ENCODE peak calls at places on chromosomes 13 and 19, in five cellular contexts. One of them, this sample, is unnamed.

GRCh38 chr19:46378268-46378667 is 31.4 kb downstream of the PPP5C start:
- DNase-seq in mesendoderm: no peak
- DNase-seq in neuronal stem cell: no peak
- DNase-seq in H9: no peak
- DNase-seq in mesenchymal stem cell: peak
- DNase-seq in this sample: peak

GRCh38 chr13:75702476-75702875 is 66.3 kb downstream of the LMO7 start:
- DNase-seq in mesendoderm: no peak
- DNase-seq in neuronal stem cell: no peak
- DNase-seq in H9: no peak
- DNase-seq in mesenchymal stem cell: no peak
- DNase-seq in this sample: no peak

GRCh38 chr19:18020212-18021067 is 12.5 kb downstream of the ARRDC2 start:
- DNase-seq in mesendoderm: no peak
- DNase-seq in neuronal stem cell: no peak
- DNase-seq in H9: no peak
- DNase-seq in mesenchymal stem cell: peak
- DNase-seq in this sample: peak

GRCh38 chr13:100491164-100491847 is 97.3 kb downstream of the GGACT start:
- DNase-seq in mesendoderm: no peak
- DNase-seq in neuronal stem cell: no peak
- DNase-seq in H9: no peak
- DNase-seq in mesenchymal stem cell: peak
- DNase-seq in this sample: peak

GRCh38 chr19:34766386-34766785 is 6.6 kb downstream of the ZNF599 start:
- DNase-seq in mesendoderm: no peak
- DNase-seq in neuronal stem cell: no peak
- DNase-seq in H9: no peak
- DNase-seq in mesenchymal stem cell: no peak
- DNase-seq in this sample: peak

GRCh38 chr19:51691122-51692064 is 1.7 kb upstream of the SPACA6 start:
- DNase-seq in mesendoderm: peak
- DNase-seq in neuronal stem cell: no peak
- DNase-seq in H9: no peak
- DNase-seq in mesenchymal stem cell: peak
- DNase-seq in this sample: peak

GRCh38 chr13:98181106-98181815 is 4.2 kb upstream of the RNF113B start:
- DNase-seq in mesendoderm: no peak
- DNase-seq in neuronal stem cell: no peak
- DNase-seq in H9: no peak
- DNase-seq in mesenchymal stem cell: no peak
- DNase-seq in this sample: no peak

GRCh38 chr19:1872807-1873523 is 9.6 kb upstream of the KLF16 start:
- DNase-seq in mesendoderm: no peak
- DNase-seq in neuronal stem cell: no peak
- DNase-seq in H9: no peak
- DNase-seq in mesenchymal stem cell: no peak
- DNase-seq in this sample: no peak

GRCh38 chr13:79782541-79783216 is 301.7 kb downstream of the NDFIP2 start:
- DNase-seq in mesendoderm: peak
- DNase-seq in neuronal stem cell: peak
- DNase-seq in H9: peak
- DNase-seq in mesenchymal stem cell: peak
- DNase-seq in this sample: peak

DNA sequence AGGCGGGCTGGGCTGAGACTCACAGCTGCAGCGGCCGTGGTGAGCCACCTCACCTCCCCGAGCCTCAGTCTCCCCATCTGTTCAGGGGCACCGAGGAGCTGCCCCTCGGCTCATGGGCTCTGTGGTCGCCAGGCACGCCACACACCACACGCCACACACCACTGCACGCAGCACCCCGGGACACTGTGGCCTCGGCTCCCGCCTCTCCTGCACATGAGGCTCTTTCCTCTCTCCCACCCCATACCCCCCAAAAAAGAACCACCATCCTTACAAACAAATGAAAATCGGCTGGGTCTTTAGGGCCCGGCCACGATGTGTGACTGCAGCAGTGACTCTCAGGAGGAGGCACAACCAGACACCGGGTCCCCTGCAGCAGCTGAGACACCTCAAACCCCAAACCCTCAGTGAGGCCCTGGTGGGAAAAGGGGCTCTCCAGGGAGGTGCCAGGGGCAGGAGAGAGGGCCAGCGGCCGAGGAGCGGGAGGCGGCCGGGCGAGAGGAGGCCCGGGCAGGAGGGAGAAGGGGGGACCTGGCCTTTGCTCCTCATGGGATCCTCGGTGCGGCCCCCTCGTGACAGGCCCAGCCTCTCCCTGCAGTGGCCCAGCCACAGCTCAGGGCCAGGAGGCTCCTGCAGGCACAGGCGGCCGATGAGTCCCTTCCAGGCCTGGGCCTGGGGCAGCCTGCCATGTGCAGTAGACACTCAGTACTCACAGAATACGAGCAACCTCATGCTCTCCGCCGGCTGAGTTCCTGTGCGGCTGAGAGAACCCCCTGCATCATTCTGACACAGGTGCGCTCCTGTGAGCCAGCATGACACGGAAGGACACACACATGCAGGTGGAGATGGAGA is 66.3 kb downstream of the RASA3 start:
- DNase-seq in mesendoderm: no peak
- DNase-seq in neuronal stem cell: no peak
- DNase-seq in H9: no peak
- DNase-seq in mesenchymal stem cell: no peak
- DNase-seq in this sample: no peak
- H2BK15ac ChIP-seq in mesendoderm: no peak
- H2BK15ac ChIP-seq in neuronal stem cell: peak
- H2BK15ac ChIP-seq in H9: no peak
- H2BK15ac ChIP-seq in mesenchymal stem cell: peak
- H2BK15ac ChIP-seq in this sample: peak

GRCh38 chr13:51221108-51221507 is 1.1 kb upstream of the FAM124A start:
- DNase-seq in mesendoderm: no peak
- DNase-seq in neuronal stem cell: no peak
- DNase-seq in H9: no peak
- DNase-seq in mesenchymal stem cell: no peak
- DNase-seq in this sample: no peak

GRCh38 chr13:51218691-51219090 is 3.5 kb upstream of the FAM124A start:
- DNase-seq in mesendoderm: no peak
- DNase-seq in neuronal stem cell: no peak
- DNase-seq in H9: no peak
- DNase-seq in mesenchymal stem cell: no peak
- DNase-seq in this sample: no peak

GRCh38 chr13:51222510-51223283 is 499 bp downstream of the FAM124A start:
- DNase-seq in mesendoderm: peak
- DNase-seq in neuronal stem cell: peak
- DNase-seq in H9: no peak
- DNase-seq in mesenchymal stem cell: peak
- DNase-seq in this sample: no peak

GRCh38 chr13:51221674-51222509 is at the start of gene FAM124A:
- DNase-seq in mesendoderm: peak
- DNase-seq in neuronal stem cell: peak
- DNase-seq in H9: no peak
- DNase-seq in mesenchymal stem cell: peak
- DNase-seq in this sample: peak

GRCh38 chr13:51220706-51221105 is 1.5 kb upstream of the FAM124A start:
- DNase-seq in mesendoderm: no peak
- DNase-seq in neuronal stem cell: no peak
- DNase-seq in H9: no peak
- DNase-seq in mesenchymal stem cell: no peak
- DNase-seq in this sample: no peak
- H2BK15ac ChIP-seq in mesendoderm: no peak
- H2BK15ac ChIP-seq in neuronal stem cell: no peak
- H2BK15ac ChIP-seq in H9: no peak
- H2BK15ac ChIP-seq in mesenchymal stem cell: no peak
- H2BK15ac ChIP-seq in this sample: no peak

DNA sequence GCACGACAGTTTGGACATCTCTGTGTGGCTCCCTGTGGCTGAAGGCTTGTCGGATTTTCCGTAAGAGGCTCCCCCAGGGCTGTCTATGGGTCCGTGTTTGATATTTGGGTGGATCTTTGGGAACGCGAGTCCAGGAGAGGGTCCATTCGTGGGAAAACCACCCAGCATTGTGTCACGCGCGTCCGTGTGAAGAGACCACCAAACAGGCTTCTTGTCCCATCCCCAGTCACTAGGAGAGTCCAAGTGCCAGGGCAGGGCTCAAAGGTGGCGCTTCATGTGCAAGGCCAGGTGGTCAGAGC is 2.4 kb downstream of the KLF1 start:
- DNase-seq in mesendoderm: no peak
- DNase-seq in neuronal stem cell: no peak
- DNase-seq in H9: no peak
- DNase-seq in mesenchymal stem cell: no peak
- DNase-seq in this sample: no peak
- H2BK15ac ChIP-seq in mesendoderm: no peak
- H2BK15ac ChIP-seq in neuronal stem cell: no peak
- H2BK15ac ChIP-seq in H9: no peak
- H2BK15ac ChIP-seq in mesenchymal stem cell: no peak
- H2BK15ac ChIP-seq in this sample: no peak

GRCh38 chr19:50312967-50313811 is 16.0 kb downstream of the KCNC3 start:
- DNase-seq in mesendoderm: no peak
- DNase-seq in neuronal stem cell: no peak
- DNase-seq in H9: no peak
- DNase-seq in mesenchymal stem cell: no peak
- DNase-seq in this sample: no peak
- H2BK15ac ChIP-seq in mesendoderm: no peak
- H2BK15ac ChIP-seq in neuronal stem cell: no peak
- H2BK15ac ChIP-seq in H9: no peak
- H2BK15ac ChIP-seq in mesenchymal stem cell: no peak
- H2BK15ac ChIP-seq in this sample: no peak

GRCh38 chr19:49116544-49116943 is 2.4 kb downstream of the LIN7B start:
- DNase-seq in mesendoderm: no peak
- DNase-seq in neuronal stem cell: no peak
- DNase-seq in H9: no peak
- DNase-seq in mesenchymal stem cell: no peak
- DNase-seq in this sample: no peak

GRCh38 chr19:49120325-49120683 is 960 bp downstream of the PPFIA3 start:
- DNase-seq in mesendoderm: no peak
- DNase-seq in neuronal stem cell: no peak
- DNase-seq in H9: no peak
- DNase-seq in mesenchymal stem cell: no peak
- DNase-seq in this sample: no peak

GRCh38 chr19:49118565-49119410 is at the start of gene C19orf73:
- DNase-seq in mesendoderm: peak
- DNase-seq in neuronal stem cell: peak
- DNase-seq in H9: peak
- DNase-seq in mesenchymal stem cell: peak
- DNase-seq in this sample: peak

GRCh38 chr19:49119411-49120324 is at the start of gene PPFIA3:
- DNase-seq in mesendoderm: peak
- DNase-seq in neuronal stem cell: peak
- DNase-seq in H9: peak
- DNase-seq in mesenchymal stem cell: peak
- DNase-seq in this sample: peak

DNA sequence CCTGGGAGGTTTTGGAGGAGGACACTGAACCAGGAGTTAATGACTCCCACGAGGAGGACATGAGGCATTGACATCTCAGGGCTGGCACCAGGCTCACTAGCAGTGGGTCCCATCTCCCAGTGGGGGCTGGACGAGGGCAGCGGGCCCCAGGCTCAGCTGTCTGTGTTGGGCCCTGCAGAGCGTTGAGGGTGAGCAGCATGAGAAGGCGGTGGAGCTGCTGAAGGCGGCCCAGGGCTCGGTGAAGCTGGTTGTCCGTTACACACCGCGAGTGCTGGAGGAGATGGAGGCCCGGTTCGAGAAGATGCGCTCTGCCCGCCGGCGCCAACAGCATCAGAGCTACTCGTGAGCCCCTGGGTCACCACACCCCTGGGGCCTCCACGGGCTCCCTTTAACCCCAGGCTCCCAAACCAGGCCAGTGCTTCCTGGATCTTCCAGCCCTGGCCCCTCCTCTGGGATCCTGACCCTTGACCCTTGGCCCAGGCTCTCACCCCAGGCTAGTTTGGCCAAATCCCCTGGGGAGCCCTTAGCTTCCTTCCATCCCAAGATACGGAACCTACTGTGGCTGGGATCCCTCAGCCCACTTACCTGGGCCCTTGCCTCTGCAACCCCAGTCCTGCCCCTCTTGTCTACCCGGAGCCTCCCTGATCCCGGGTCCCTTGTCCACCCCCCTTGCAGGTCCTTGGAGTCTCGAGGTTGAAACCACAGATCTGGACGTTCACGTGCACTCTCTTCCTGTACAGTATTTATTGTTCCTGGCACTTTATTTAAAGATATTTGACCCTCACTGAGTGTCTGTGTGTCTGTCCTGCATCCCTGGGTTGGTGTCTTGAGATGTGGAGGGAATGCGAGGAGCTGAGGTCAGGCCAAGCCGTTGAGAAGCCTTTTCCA is 1.0 kb downstream of the C19orf73 start:
- DNase-seq in mesendoderm: no peak
- DNase-seq in neuronal stem cell: no peak
- DNase-seq in H9: no peak
- DNase-seq in mesenchymal stem cell: no peak
- DNase-seq in this sample: no peak
- H2BK15ac ChIP-seq in mesendoderm: no peak
- H2BK15ac ChIP-seq in neuronal stem cell: peak
- H2BK15ac ChIP-seq in H9: no peak
- H2BK15ac ChIP-seq in mesenchymal stem cell: no peak
- H2BK15ac ChIP-seq in this sample: no peak

GRCh38 chr13:24529478-24529877 is 16.9 kb upstream of the PARP4 start:
- DNase-seq in mesendoderm: no peak
- DNase-seq in neuronal stem cell: no peak
- DNase-seq in H9: no peak
- DNase-seq in mesenchymal stem cell: no peak
- DNase-seq in this sample: no peak
- H2BK15ac ChIP-seq in mesendoderm: no peak
- H2BK15ac ChIP-seq in neuronal stem cell: no peak
- H2BK15ac ChIP-seq in H9: no peak
- H2BK15ac ChIP-seq in mesenchymal stem cell: no peak
- H2BK15ac ChIP-seq in this sample: no peak